ENCODE peak calls at places on chromosome 22, in four cellular contexts. Q, D, S and P are unnamed samples.

GRCh38 chr22:29172216-29172615 is 33.5 kb upstream of the EMID1 start:
- DNase-seq in Q (no peak), D (no peak), S (no peak), P (no peak)

GRCh38 chr22:29434288-29434687 is 4.1 kb upstream of the RFPL1 start:
- DNase-seq in Q (no peak), D (no peak), S (no peak), P (no peak)

GRCh38 chr22:25061605-25062377 is 109.3 kb downstream of the KIAA1671 start:
- DNase-seq in Q (no peak), D (no peak), S (no peak), P (no peak)

GRCh38 chr22:30637701-30638114 is 2.1 kb downstream of the SLC35E4 start:
- DNase-seq in Q (no peak), D (no peak), S (no peak), P (no peak)

GRCh38 chr22:30104501-30105156 is 24.4 kb downstream of the HORMAD2 start:
- DNase-seq in Q (no peak), D (no peak), S (peak), P (no peak)

GRCh38 chr22:20436309-20437252 is 1.0 kb downstream of the SCARF2 start:
- DNase-seq in Q (peak), D (no peak), S (peak), P (peak)

GRCh38 chr22:17396531-17396930 is 27.3 kb downstream of the CECR2 start:
- DNase-seq in Q (no peak), D (no peak), S (no peak), P (no peak)

GRCh38 chr22:33922268-33922667 is 2.0 kb upstream of the LARGE1 start:
- DNase-seq in Q (no peak), D (peak), S (peak), P (peak)

GRCh38 chr22:50274311-50274710 is 4.1 kb upstream of the MAPK11 start:
- DNase-seq in Q (peak), D (no peak), S (no peak), P (peak)

GRCh38 chr22:46373838-46374662 is 38.5 kb downstream of the TRMU start:
- DNase-seq in Q (no peak), D (no peak), S (peak), P (no peak)

GRCh38 chr22:36356708-36357694 is 30.8 kb downstream of the MYH9 start:
- DNase-seq in Q (no peak), D (no peak), S (no peak), P (no peak)

GRCh38 chr22:34225278-34225677 is 305.0 kb upstream of the LARGE1 start:
- DNase-seq in Q (no peak), D (no peak), S (no peak), P (no peak)

GRCh38 chr22:18987765-18988164 is 51.7 kb upstream of the PRODH start:
- DNase-seq in Q (no peak), D (no peak), S (no peak), P (no peak)

GRCh38 chr22:41682033-41682807 is 6.4 kb downstream of the SNU13 start:
- DNase-seq in Q (peak), D (peak), S (peak), P (peak)

DNA sequence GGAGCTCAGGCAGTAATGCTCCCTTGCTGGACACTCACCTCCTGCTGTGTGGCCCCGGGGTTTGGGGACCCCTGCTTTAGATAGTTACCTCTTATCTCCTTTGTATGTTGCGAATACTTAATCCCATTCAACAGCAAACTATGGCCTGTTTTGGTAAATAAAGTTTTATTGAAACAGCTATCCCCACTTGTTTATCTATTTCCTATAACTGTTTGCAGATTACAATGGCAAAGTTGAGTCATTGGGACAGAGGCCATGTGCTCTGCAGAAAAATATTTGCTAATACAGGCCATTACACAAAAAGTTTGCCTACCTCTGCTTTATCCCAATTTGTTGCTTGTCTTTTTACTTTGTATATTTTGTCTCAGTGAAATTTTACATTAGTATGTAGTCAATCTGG is 68.4 kb downstream of the CACNA1I start:
- DNase-seq in Q (no peak), D (no peak), S (no peak), P (no peak)
- TF ChIP-seq CTCF in Q (no peak), D (no peak), S (no peak), P (no peak)

DNA sequence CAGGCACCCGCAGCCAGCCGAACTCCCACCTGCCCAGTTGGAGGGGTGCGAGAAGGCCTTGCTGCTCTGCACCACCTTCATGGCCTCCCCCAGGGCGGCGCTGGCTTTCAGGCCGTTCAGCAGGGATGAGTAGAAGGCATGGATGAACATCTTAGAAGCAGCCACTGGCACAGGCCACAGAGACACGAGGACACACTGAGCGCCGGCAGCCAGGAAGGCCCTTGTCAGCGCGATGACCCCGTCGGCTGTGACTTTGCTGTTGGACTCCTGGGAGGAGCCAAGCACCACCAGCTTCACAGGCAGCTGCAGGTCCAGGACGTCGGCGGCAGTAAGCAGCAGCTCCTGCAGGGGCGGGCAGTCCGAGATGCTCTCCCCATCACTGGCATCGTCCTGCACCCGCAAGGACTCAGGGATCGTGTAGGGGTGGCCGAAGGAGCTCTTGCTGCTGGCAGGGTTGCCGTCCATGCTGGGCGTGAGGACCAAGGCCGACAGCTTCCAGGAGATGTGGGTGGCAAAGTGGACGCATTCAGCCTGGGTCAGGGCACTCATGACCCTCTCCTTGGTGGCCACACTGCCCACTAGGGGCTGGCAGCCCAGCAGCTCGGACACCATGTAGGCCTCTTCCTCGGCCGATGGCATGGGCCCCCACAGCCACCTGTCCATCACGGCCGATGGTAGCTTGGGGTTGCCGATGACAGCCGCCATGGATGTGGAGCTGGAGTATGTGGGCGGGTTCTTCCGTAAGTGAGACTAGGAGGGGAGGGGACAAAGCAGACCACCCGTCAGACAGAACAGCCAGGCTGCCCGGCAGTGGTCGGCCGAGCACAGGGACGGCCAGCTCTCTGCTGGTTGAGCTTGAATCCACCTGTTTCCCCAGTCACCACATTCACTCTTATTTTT is 79.7 kb upstream of the PITPNB start:
- DNase-seq in Q (no peak), D (no peak), S (no peak), P (peak)
- TF ChIP-seq CTCF in Q (no peak), D (no peak), S (no peak), P (no peak)

GRCh38 chr22:26589367-26589844 is 526 bp downstream of the TPST2 start:
- DNase-seq in Q (peak), D (peak), S (no peak), P (peak)

GRCh38 chr22:26589845-26590524 is at the start of gene TPST2:
- DNase-seq in Q (peak), D (peak), S (peak), P (peak)

GRCh38 chr22:26588749-26589366 is 1.1 kb downstream of the TPST2 start:
- DNase-seq in Q (no peak), D (no peak), S (no peak), P (no peak)

GRCh38 chr22:26592368-26593015 is 2.6 kb upstream of the TPST2 start:
- DNase-seq in Q (peak), D (no peak), S (no peak), P (no peak)

GRCh38 chr22:26590525-26590858 is 560 bp upstream of the TPST2 start:
- DNase-seq in Q (no peak), D (no peak), S (peak), P (no peak)
- TF ChIP-seq CTCF in Q (no peak), D (no peak), S (no peak), P (no peak)

GRCh38 chr22:47632646-47633045 is 870.2 kb downstream of the TBC1D22A start:
- DNase-seq in Q (no peak), D (no peak), S (no peak), P (no peak)
- TF ChIP-seq CTCF in Q (no peak), D (no peak), S (no peak), P (no peak)

GRCh38 chr22:22799561-22799960 is 88.1 kb upstream of the IGLL5 start:
- DNase-seq in Q (no peak), D (no peak), S (no peak), P (no peak)

GRCh38 chr22:22798716-22799115 is 88.9 kb upstream of the IGLL5 start:
- DNase-seq in Q (no peak), D (no peak), S (no peak), P (no peak)

GRCh38 chr22:22803285-22803853 is 84.2 kb upstream of the IGLL5 start:
- DNase-seq in Q (no peak), D (no peak), S (no peak), P (no peak)

GRCh38 chr22:22800716-22801115 is 86.9 kb upstream of the IGLL5 start:
- DNase-seq in Q (no peak), D (no peak), S (no peak), P (no peak)

DNA sequence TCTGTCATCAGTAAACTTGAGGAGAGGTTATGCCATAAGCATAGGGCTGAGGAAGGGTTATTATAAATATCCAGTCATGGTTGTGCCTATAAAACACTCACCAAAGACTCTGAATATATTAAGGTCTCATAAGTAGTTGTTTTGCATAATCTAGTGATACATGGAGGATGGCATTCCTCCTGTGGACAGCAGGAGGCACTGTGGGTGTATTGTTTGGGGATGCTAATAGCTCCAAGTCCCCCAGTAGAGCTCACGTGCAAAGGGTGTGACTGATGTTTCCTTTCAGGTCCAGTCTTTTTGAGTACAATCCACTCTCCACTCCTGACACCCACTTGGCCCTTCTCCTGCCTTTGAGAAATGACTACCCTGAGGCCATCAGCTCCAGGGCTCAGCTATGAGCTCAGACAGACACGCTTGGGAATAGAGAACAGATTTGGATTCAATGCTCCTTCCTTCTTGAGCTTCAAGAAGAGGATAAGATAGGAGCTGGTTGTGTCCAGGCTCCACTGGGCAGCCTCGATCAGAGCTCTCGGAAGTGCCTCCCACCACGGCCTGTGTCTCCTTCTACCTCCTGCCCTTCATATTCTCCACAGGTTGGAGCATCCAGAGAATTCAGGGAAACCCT is 85.2 kb upstream of the IGLL5 start:
- DNase-seq in Q (peak), D (no peak), S (no peak), P (no peak)
- TF ChIP-seq CTCF in Q (peak), D (peak), S (no peak), P (peak)

GRCh38 chr22:44438056-44438455 is 60.0 kb downstream of the RTL6 start:
- DNase-seq in Q (no peak), D (no peak), S (no peak), P (no peak)
- TF ChIP-seq CTCF in Q (no peak), D (peak), S (no peak), P (no peak)